ENCODE peak calls at places on chromosomes 5 and 9, in eight cellular contexts. B, J, H, A, Z, I, R and Q are unnamed samples.

GRCh38 chr9:76433406-76433805 is 25.6 kb upstream of the GCNT1 start:
- DNase-seq in H (no peak), R (no peak), A (no peak), J (no peak), Z (no peak), I (no peak), B (no peak), Q (no peak)

GRCh38 chr9:133727876-133728441 is 10.2 kb downstream of the SARDH start:
- DNase-seq in R (no peak), B (no peak), J (no peak), Z (no peak), I (no peak), H (no peak), A (no peak), Q (no peak)

GRCh38 chr5:132098151-132098594 is 24.6 kb downstream of the CSF2 start:
- DNase-seq in J (peak), Z (no peak), H (no peak), B (no peak), A (no peak), I (no peak), R (no peak), Q (no peak)

GRCh38 chr5:6328173-6328572 is 50.2 kb downstream of the MED10 start:
- DNase-seq in Z (no peak), B (no peak), R (peak), H (no peak), I (no peak), J (peak), A (peak), Q (no peak)

GRCh38 chr5:88881566-88881965 is 1.4 kb downstream of the MEF2C start:
- DNase-seq in J (peak), B (no peak), Z (no peak), H (no peak), I (peak), R (no peak), A (no peak), Q (no peak)

GRCh38 chr9:108743901-108744371 is 111.8 kb downstream of the ACTL7B start:
- DNase-seq in B (no peak), J (no peak), Z (no peak), I (no peak), H (no peak), A (no peak), R (no peak), Q (no peak)

GRCh38 chr5:154753792-154754191 is 1.4 kb upstream of the LARP1 start:
- DNase-seq in I (peak), R (no peak), B (no peak), H (peak), Z (no peak), A (no peak), J (peak), Q (no peak)

GRCh38 chr5:132466453-132467291 is 23.9 kb downstream of the IRF1 start:
- DNase-seq in R (no peak), A (no peak), J (peak), I (no peak), H (peak), B (peak), Z (peak), Q (peak)

GRCh38 chr9:12694013-12694412 is 828 bp downstream of the TYRP1 start:
- DNase-seq in Z (no peak), J (no peak), R (no peak), I (no peak), H (no peak), A (no peak), B (no peak), Q (no peak)

GRCh38 chr5:143120460-143121134 is 282.9 kb downstream of the NR3C1 start:
- DNase-seq in B (no peak), J (no peak), R (no peak), I (no peak), A (no peak), Z (no peak), H (no peak), Q (no peak)

GRCh38 chr9:134443169-134444039 is 117.1 kb downstream of the RXRA start:
- DNase-seq in A (peak), H (peak), B (peak), I (peak), Z (peak), R (peak), J (peak), Q (peak)

GRCh38 chr5:58080573-58080972 is 379.3 kb downstream of the PLK2 start:
- DNase-seq in Z (no peak), I (no peak), A (no peak), R (no peak), J (peak), B (no peak), H (no peak), Q (no peak)